ENCODE peak calls at places on chromosomes 7 and 10, in eight cellular contexts. C is osteocyte; M is activated CD4-positive, alpha-beta T cell treated with anti-CD3 and anti-CD28 coated beads, Interleukin-2, amount 50 U/mL, for 24 hours; E is M059J; U is SW 1271; L is RKO; Y is stromal cell of bone marrow; D is EH. S is an unnamed sample.

GRCh38 chr7:128215739-128216138 is 25.3 kb upstream of the LEP start:
- DNase-seq in C (no peak), M (no peak), E (peak), U (no peak), L (no peak), Y (peak), D (peak), S (no peak)

GRCh38 chr7:20343211-20343610 is 12.5 kb downstream of the ITGB8 start:
- DNase-seq in C (no peak), M (no peak), E (no peak), U (no peak), L (no peak), Y (no peak), D (no peak), S (no peak)

GRCh38 chr7:46809886-46810285 is 772.0 kb downstream of the TNS3 start:
- DNase-seq in C (no peak), M (no peak), E (no peak), U (no peak), L (no peak), Y (no peak), D (no peak), S (no peak)

GRCh38 chr7:1513657-1514095 is 9.5 kb upstream of the INTS1 start:
- DNase-seq in C (no peak), M (no peak), E (peak), U (no peak), L (no peak), Y (no peak), D (peak), S (no peak)

GRCh38 chr7:158613481-158613880 is 25.9 kb upstream of the PTPRN2 start:
- DNase-seq in C (no peak), M (no peak), E (peak), U (no peak), L (peak), Y (no peak), D (peak), S (peak)

GRCh38 chr7:157017639-157018327 is 7.3 kb upstream of the MNX1 start:
- DNase-seq in C (no peak), M (no peak), E (no peak), U (no peak), L (no peak), Y (no peak), D (no peak), S (no peak)

GRCh38 chr10:112187527-112187926 is 4.0 kb upstream of the GPAM start:
- DNase-seq in C (no peak), M (no peak), E (no peak), U (no peak), L (no peak), Y (no peak), D (no peak), S (no peak)

GRCh38 chr10:110528224-110528997 is 30.7 kb downstream of the DUSP5 start:
- DNase-seq in C (peak), M (no peak), E (no peak), U (peak), L (peak), Y (no peak), D (peak), S (no peak)

GRCh38 chr10:90893190-90893589 is 21.4 kb downstream of the RPP30 start:
- DNase-seq in C (no peak), M (no peak), E (no peak), U (no peak), L (no peak), Y (no peak), D (no peak), S (no peak)

GRCh38 chr7:158299607-158300006 is 288.0 kb downstream of the PTPRN2 start:
- DNase-seq in C (peak), M (no peak), E (no peak), U (no peak), L (no peak), Y (no peak), D (no peak), S (no peak)

GRCh38 chr10:52778511-52779392 is 6.2 kb upstream of the MBL2 start:
- DNase-seq in C (peak), M (no peak), E (peak), U (no peak), L (no peak), Y (no peak), D (peak), S (no peak)

GRCh38 chr7:157848508-157849340 is 511.9 kb downstream of the DNAJB6 start:
- DNase-seq in C (no peak), M (no peak), E (no peak), U (no peak), L (no peak), Y (no peak), D (no peak), S (no peak)

GRCh38 chr7:37359662-37360444 is 88.8 kb downstream of the ELMO1 start:
- DNase-seq in C (no peak), M (no peak), E (peak), U (no peak), L (no peak), Y (no peak), D (no peak), S (no peak)

GRCh38 chr10:30709229-30709628 is 79.7 kb upstream of the LYZL2 start:
- DNase-seq in C (no peak), M (no peak), E (no peak), U (no peak), L (no peak), Y (no peak), D (no peak), S (no peak)

GRCh38 chr7:117134885-117135552 is 181.7 kb downstream of the ST7 start:
- DNase-seq in C (no peak), M (no peak), E (peak), U (no peak), L (no peak), Y (no peak), D (peak), S (no peak)

GRCh38 chr10:108848016-108848415 is 1075.3 kb downstream of the XPNPEP1 start:
- DNase-seq in C (no peak), M (no peak), E (no peak), U (no peak), L (no peak), Y (no peak), D (peak), S (no peak)

GRCh38 chr10:88095291-88095721 is 231.9 kb downstream of the PTEN start:
- DNase-seq in C (no peak), M (no peak), E (no peak), U (no peak), L (no peak), Y (peak), D (peak), S (no peak)

GRCh38 chr7:144437370-144438191 is 34.1 kb upstream of the NOBOX start:
- DNase-seq in C (no peak), M (no peak), E (peak), U (peak), L (peak), Y (peak), D (peak), S (peak)

GRCh38 chr10:122207596-122207995 is 63.5 kb upstream of the BTBD16 start:
- DNase-seq in C (no peak), M (no peak), E (no peak), U (no peak), L (no peak), Y (no peak), D (no peak), S (no peak)

GRCh38 chr7:46654546-46655443 is 733.7 kb upstream of the IGFBP3 start:
- DNase-seq in C (no peak), M (no peak), E (peak), U (no peak), L (no peak), Y (no peak), D (peak), S (no peak)

GRCh38 chr7:25834050-25834449 is 317.9 kb upstream of the NFE2L3 start:
- DNase-seq in C (no peak), M (no peak), E (no peak), U (no peak), L (no peak), Y (no peak), D (no peak), S (no peak)

GRCh38 chr7:102253973-102254370 is 32.7 kb upstream of the SH2B2 start:
- DNase-seq in C (no peak), M (no peak), E (no peak), U (no peak), L (no peak), Y (no peak), D (no peak), S (no peak)

GRCh38 chr10:88461426-88461825 is 121.7 kb downstream of the RNLS start:
- DNase-seq in C (no peak), M (no peak), E (no peak), U (no peak), L (no peak), Y (no peak), D (no peak), S (no peak)

GRCh38 chr7:128217030-128217805 is 23.9 kb upstream of the LEP start:
- DNase-seq in C (no peak), M (no peak), E (peak), U (no peak), L (peak), Y (peak), D (peak), S (no peak)

GRCh38 chr7:66362136-66362535 is 157.0 kb downstream of the TPST1 start:
- DNase-seq in C (no peak), M (no peak), E (no peak), U (no peak), L (no peak), Y (no peak), D (no peak), S (no peak)

GRCh38 chr7:40329601-40330153 is 194.9 kb downstream of the SUGCT start:
- DNase-seq in C (no peak), M (no peak), E (peak), U (peak), L (peak), Y (no peak), D (peak), S (peak)

S was measured in germinal center.